ENCODE peak calls at places on chromosomes 3 and 15, in nine cellular contexts. G, I, O, C, F, J, X, N and U are unnamed samples.

GRCh38 chr3:9942934-9943690 is 9.1 kb downstream of the PRRT3 start:
- DNase-seq in J (no peak), G (no peak), N (no peak), O (no peak), X (no peak), I (no peak), C (no peak), F (no peak), U (no peak)

GRCh38 chr3:130933801-130934345 is 40.0 kb downstream of the ATP2C1 start:
- DNase-seq in O (no peak), X (no peak), J (no peak), I (no peak), N (no peak), G (no peak), F (no peak), C (peak; percentile 19), U (no peak)

GRCh38 chr3:87006844-87007439 is 16.0 kb upstream of the VGLL3 start:
- DNase-seq in I (no peak), F (no peak), N (peak; percentile 36), G (no peak), J (no peak), C (peak; percentile 58), X (no peak), O (no peak), U (no peak)

GRCh38 chr3:4225005-4225471 is 78.1 kb upstream of the SETMAR start:
- DNase-seq in X (no peak), N (no peak), O (no peak), J (no peak), G (no peak), I (no peak), F (no peak), C (no peak), U (no peak)

GRCh38 chr3:45210308-45211038 is 15.6 kb downstream of the TMEM158 start:
- DNase-seq in N (peak; percentile 83), C (peak; percentile 86), F (no peak), G (peak; percentile 93), J (peak; percentile 83), X (no peak), O (no peak), I (peak; percentile 39), U (peak; percentile 82)

GRCh38 chr15:63918901-63919348 is 85.2 kb upstream of the HERC1 start:
- DNase-seq in G (no peak), J (no peak), F (no peak), C (no peak), X (no peak), I (no peak), O (no peak), N (no peak), U (no peak)

GRCh38 chr15:32855942-32856341 is 138.1 kb downstream of the GREM1 start:
- DNase-seq in C (peak; percentile 96), X (no peak), O (peak; percentile 95), G (no peak), J (no peak), N (peak; percentile 97), F (no peak), I (no peak), U (no peak)

GRCh38 chr3:16369247-16369646 is 104.2 kb downstream of the OXNAD1 start:
- DNase-seq in N (no peak), C (no peak), J (no peak), X (no peak), G (no peak), I (no peak), F (no peak), O (no peak), U (no peak)